ENCODE peak calls at places on chromosomes 5 and 9, in seven cellular contexts. T is colonic mucosa; O is HTR-8/SVneo; D is naive thymus-derived CD4-positive, alpha-beta T cell; U is A549; I is iPS-NIHi11; A is adipocyte. L is an unnamed sample.

GRCh38 chr5:61805101-61805500 is 473.0 kb downstream of the ZSWIM6 start:
- DNase-seq in D (no peak), A (peak), T (no peak), I (no peak), U (peak), O (peak), L (no peak)

GRCh38 chr5:157106668-157107461 is 2.0 kb downstream of the HAVCR2 start:
- DNase-seq in T (no peak), D (no peak), U (no peak), A (peak), O (no peak), I (no peak), L (peak)

GRCh38 chr9:128068656-128069221 is 707 bp downstream of the SLC25A25 start:
- DNase-seq in A (peak), D (no peak), U (no peak), O (no peak), T (no peak), I (no peak), L (peak)

GRCh38 chr5:126098330-126099017 is 324.7 kb upstream of the GRAMD2B start:
- DNase-seq in O (no peak), D (no peak), U (no peak), I (no peak), A (peak), T (no peak), L (no peak)

GRCh38 chr9:107020040-107020530 is 157.1 kb downstream of the ZNF462 start:
- DNase-seq in A (peak), D (no peak), U (no peak), T (no peak), I (no peak), O (peak), L (peak)

GRCh38 chr5:130520211-130520610 is 615.9 kb downstream of the CHSY3 start:
- DNase-seq in D (no peak), T (no peak), I (peak), U (no peak), A (peak), O (no peak), L (no peak)

GRCh38 chr9:123149067-123149466 is 115.6 kb downstream of the GPR21 start:
- DNase-seq in T (no peak), A (no peak), O (no peak), D (no peak), I (no peak), U (no peak), L (no peak)

GRCh38 chr5:124742983-124743533 is 3.4 kb downstream of the ZNF608 start:
- DNase-seq in D (no peak), O (peak), T (no peak), U (no peak), I (no peak), A (peak), L (peak)

GRCh38 chr5:59654691-59655090 is 238.8 kb downstream of the PDE4D start:
- DNase-seq in A (no peak), I (no peak), U (no peak), O (no peak), D (no peak), T (no peak), L (no peak)

GRCh38 chr9:113026200-113026599 is 14.2 kb upstream of the ZNF883 start:
- DNase-seq in O (no peak), T (no peak), A (no peak), I (no peak), U (no peak), D (no peak), L (no peak)

GRCh38 chr5:120207139-120207538 is 257.0 kb upstream of the PRR16 start:
- DNase-seq in O (no peak), A (peak), U (no peak), D (no peak), I (no peak), T (no peak), L (no peak)

GRCh38 chr5:23825196-23825595 is 317.8 kb downstream of the PRDM9 start:
- DNase-seq in U (no peak), A (no peak), I (no peak), D (no peak), O (no peak), T (no peak), L (no peak)

GRCh38 chr5:2864515-2864914 is 113.0 kb upstream of the IRX2 start:
- DNase-seq in O (no peak), A (no peak), T (no peak), D (no peak), I (no peak), U (no peak), L (no peak)

GRCh38 chr5:95281211-95281610 is 3.7 kb downstream of the MCTP1 start:
- DNase-seq in I (peak), U (no peak), D (no peak), A (peak), T (no peak), O (peak), L (no peak)

GRCh38 chr9:120783611-120784047 is 9.6 kb downstream of the FBXW2 start:
- DNase-seq in U (no peak), T (no peak), O (peak), A (peak), D (no peak), I (no peak), L (no peak)